ENCODE peak calls at places on chromosome 9, in four cellular contexts. D, B, J and P are unnamed samples.

GRCh38 chr9:2356391-2356790 is 265.2 kb upstream of the VLDLR start:
- DNase-seq in J (no peak), B (no peak), D (peak; percentile 50), P (no peak)

GRCh38 chr9:116094846-116095245 is 58.7 kb upstream of the PAPPA start:
- DNase-seq in B (no peak), J (no peak), D (no peak), P (no peak)

GRCh38 chr9:21836437-21837161 is 34.2 kb downstream of the MTAP start:
- DNase-seq in D (peak; percentile 99), J (no peak), B (no peak), P (no peak)

GRCh38 chr9:134852906-134853654 is 27.5 kb upstream of the FCN2 start:
- DNase-seq in J (peak; percentile 54), D (no peak), B (no peak), P (no peak)

GRCh38 chr9:13815001-13815400 is 498.9 kb downstream of the NFIB start:
- DNase-seq in D (no peak), J (no peak), B (no peak), P (no peak)

GRCh38 chr9:35563791-35564197 is 41.3 kb upstream of the TESK1 start:
- DNase-seq in D (no peak), J (peak; percentile 83), B (no peak), P (no peak)

GRCh38 chr9:130770679-130771442 is 64.2 kb upstream of the ABL1 start:
- DNase-seq in B (no peak), D (peak; percentile 68), J (no peak), P (no peak)

GRCh38 chr9:115025721-115026120 is 92.2 kb downstream of the TNC start:
- DNase-seq in D (no peak), B (no peak), J (no peak), P (no peak)

GRCh38 chr9:84781431-84781830 is 111.9 kb downstream of the NTRK2 start:
- DNase-seq in D (peak; percentile 38), B (no peak), J (no peak), P (no peak)

GRCh38 chr9:121393318-121393717 is 23.3 kb upstream of the STOM start:
- DNase-seq in J (no peak), D (no peak), B (no peak), P (no peak)

GRCh38 chr9:108707120-108707519 is 148.7 kb downstream of the ACTL7B start:
- DNase-seq in J (no peak), B (no peak), D (no peak), P (no peak)

GRCh38 chr9:104091708-104092107 is 2.4 kb upstream of the SMC2 start:
- DNase-seq in D (peak; percentile 67), J (peak; percentile 83), B (no peak), P (no peak)

GRCh38 chr9:137490532-137491186 is 31.5 kb upstream of the NSMF start:
- DNase-seq in J (no peak), D (no peak), B (no peak), P (no peak)

DNA sequence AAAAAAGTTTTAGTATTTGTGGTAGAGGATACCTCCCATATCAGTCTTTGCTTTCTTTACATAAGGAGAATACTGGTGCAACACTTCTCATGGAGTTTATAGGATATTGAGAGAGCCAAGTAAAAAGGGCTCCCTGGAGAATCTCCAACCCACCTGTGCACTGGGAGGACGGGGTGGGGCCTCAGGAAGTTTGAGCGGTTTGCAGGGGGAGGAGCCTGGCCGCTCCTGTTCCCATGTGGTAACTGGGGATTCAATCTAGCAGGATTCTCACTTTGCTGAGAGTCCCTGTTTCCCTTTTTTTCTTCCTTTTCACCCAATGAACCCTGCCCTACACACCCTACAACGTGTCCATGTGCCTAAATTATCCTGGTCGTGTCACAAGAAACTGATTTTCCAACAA is 82.8 kb downstream of the APTX start:
- DNase-seq in D (no peak), B (no peak), J (no peak), P (no peak)
- TF ChIP-seq CTCF in D (no peak), B (no peak), J (no peak), P (no peak)

GRCh38 chr9:119368681-119369581 is at the start of gene BRINP1:
- DNase-seq in D (peak; percentile 1), J (no peak), B (peak; percentile 73), P (peak; percentile 89)

GRCh38 chr9:119369670-119370366 is 583 bp upstream of the BRINP1 start:
- DNase-seq in B (no peak), J (no peak), D (no peak), P (no peak)

GRCh38 chr9:119366909-119367690 is 2.1 kb downstream of the BRINP1 start:
- DNase-seq in J (no peak), B (no peak), D (no peak), P (peak; percentile 30)

GRCh38 chr9:119368179-119368578 is 1.1 kb downstream of the BRINP1 start:
- DNase-seq in B (no peak), D (no peak), J (no peak), P (no peak)

DNA sequence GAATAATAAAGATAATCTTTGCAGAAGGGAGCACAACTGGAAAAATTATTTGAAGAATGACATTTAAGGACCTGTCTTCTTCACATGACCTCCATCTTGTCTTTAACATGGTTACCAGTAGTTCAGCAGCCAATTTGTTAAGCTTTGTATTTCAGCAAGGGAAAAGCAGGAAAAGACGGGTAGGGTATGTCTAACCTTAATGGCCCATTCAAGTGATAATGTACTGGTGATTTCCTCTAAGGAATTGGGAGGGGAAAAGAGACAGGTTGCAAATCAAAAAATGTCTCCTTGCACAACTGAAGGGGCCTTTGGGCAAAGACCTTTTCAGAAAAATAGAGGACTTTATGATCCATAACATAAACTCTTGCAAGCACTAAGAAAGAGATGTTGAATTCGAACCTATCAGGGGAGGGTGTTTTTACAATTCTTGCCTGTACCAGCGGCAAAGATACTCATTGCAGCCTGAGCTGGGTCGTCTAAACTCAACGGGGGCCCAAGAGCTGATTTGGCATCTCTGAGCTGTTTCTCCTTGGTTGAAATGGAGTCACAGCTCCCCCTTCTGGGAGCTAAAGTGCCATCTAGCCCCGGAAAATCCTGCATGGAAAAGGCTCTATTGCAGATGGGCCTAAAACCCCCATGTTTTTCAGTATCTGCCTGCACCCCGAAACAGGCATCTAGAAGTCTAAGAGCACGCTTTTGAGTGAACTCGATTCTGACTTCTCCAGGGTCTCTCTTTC is 3.8 kb downstream of the BRINP1 start:
- DNase-seq in B (no peak), J (no peak), D (peak; percentile 33), P (peak; percentile 72)
- TF ChIP-seq CTCF in B (peak; percentile 73), J (no peak), D (peak; percentile 54), P (peak; percentile 72)

GRCh38 chr9:26650325-26650724 is 242.3 kb downstream of the CAAP1 start:
- DNase-seq in J (no peak), B (no peak), D (no peak), P (no peak)

GRCh38 chr9:26655166-26655565 is 237.4 kb downstream of the CAAP1 start:
- DNase-seq in D (no peak), J (no peak), B (no peak), P (no peak)

GRCh38 chr9:26657958-26658357 is 234.6 kb downstream of the CAAP1 start:
- DNase-seq in D (no peak), B (no peak), J (no peak), P (no peak)

GRCh38 chr9:26658476-26658875 is 234.1 kb downstream of the CAAP1 start:
- DNase-seq in J (no peak), D (no peak), B (no peak), P (no peak)

DNA sequence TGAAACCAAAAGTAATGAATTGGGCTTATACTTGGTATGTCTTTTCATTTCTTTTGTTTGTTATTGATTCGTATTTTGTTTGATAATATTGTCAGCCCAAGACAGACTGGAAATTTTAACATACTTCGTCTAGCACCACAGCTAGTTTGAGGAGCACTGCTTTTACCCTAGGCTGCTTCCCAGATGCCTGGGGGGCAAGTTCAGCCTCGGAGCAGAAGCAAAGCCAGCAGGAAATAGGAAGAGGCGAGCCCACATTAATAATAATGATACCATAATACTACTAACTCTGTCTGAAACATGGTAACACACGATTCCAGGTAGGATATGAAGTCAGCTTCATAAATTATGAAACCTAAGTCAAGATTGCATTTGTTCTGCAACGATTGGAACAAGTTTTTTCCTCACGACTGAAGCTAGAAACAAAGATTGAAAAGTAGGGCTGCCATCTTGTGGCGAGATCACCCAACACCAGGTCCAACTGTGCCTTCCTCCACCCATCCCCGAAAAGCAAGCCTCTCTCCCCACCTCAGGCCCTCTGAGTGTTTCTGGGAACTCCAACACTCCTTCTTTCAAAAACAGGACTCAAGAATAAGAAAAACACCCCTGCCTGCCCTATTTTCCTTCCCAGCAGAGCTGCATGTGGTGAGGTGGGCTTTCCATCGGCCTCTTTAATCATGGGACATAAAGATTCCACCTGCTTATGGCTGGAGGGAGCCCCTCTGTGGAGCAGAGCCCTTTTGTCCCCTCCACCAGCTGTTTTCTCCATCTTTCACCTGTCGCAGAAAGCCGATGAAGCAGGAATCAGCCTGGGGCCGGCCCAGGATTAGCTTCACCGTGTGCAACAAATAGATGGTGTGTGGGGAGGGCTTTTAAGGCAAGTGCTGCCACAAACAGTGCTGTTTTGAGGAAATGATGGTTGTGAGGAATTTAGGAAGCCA is 236.3 kb downstream of the CAAP1 start:
- DNase-seq in J (no peak), D (peak; percentile 7), B (no peak), P (peak; percentile 40)
- TF ChIP-seq CTCF in J (peak; percentile 10), D (peak; percentile 66), B (peak; percentile 60), P (peak; percentile 46)

GRCh38 chr9:12719431-12719830 is 26.2 kb downstream of the TYRP1 start:
- DNase-seq in D (no peak), J (no peak), B (no peak), P (no peak)
- TF ChIP-seq CTCF in D (peak; percentile 39), J (peak; percentile 15), B (peak; percentile 55), P (peak; percentile 58)

GRCh38 chr9:133594310-133594709 is 14.9 kb downstream of the FAM163B start:
- DNase-seq in D (no peak), J (no peak), B (no peak), P (no peak)
- TF ChIP-seq CTCF in D (no peak), J (no peak), B (no peak), P (no peak)